ENCODE peak calls at places on chromosomes 3 and 15, in seven cellular contexts. V is left cardiac atrium; Y is heart right ventricle; R is stimulated activated CD4-positive, alpha-beta T cell treated with anti-CD3 and anti-CD28 coated beads, TNF-alpha, amount 100 ng/mL, for 4 hours; D is GM12864; A is B cell; S is mesendoderm. H is an unnamed sample.

GRCh38 chr15:96321422-96322391 is 8.8 kb upstream of the NR2F2 start:
- DNase-seq in D (no peak), Y (peak; percentile 23), R (no peak), S (peak; percentile 21), A (no peak), V (peak; percentile 46), H (no peak)

GRCh38 chr3:66418432-66419052 is 82.3 kb downstream of the LRIG1 start:
- DNase-seq in S (no peak), R (no peak), Y (no peak), A (no peak), D (no peak), V (peak; percentile 55), H (no peak)

GRCh38 chr3:186990878-186991308 is 60.6 kb downstream of the ST6GAL1 start:
- DNase-seq in A (no peak), V (no peak), R (no peak), S (no peak), Y (no peak), D (no peak), H (no peak)

GRCh38 chr3:29279276-29279675 is 1.6 kb upstream of the RBMS3 start:
- DNase-seq in D (no peak), A (no peak), S (no peak), Y (no peak), V (no peak), R (no peak), H (no peak)

GRCh38 chr3:57918123-57918837 is 89.9 kb upstream of the FLNB start:
- DNase-seq in R (no peak), S (no peak), Y (no peak), D (no peak), V (no peak), A (no peak), H (no peak)

GRCh38 chr15:67063689-67064606 is 1.5 kb upstream of the SMAD3 start:
- DNase-seq in A (no peak), V (peak; percentile 53), R (no peak), Y (no peak), S (peak; percentile 99), D (no peak), H (no peak)

GRCh38 chr3:167876603-167877325 is 141.2 kb downstream of the SERPINI1 start:
- DNase-seq in A (no peak), V (no peak), R (no peak), D (no peak), S (peak; percentile 36), Y (peak; percentile 26), H (no peak)

GRCh38 chr3:49630784-49631183 is 43.4 kb upstream of the APEH start:
- DNase-seq in V (no peak), R (no peak), Y (no peak), S (no peak), D (no peak), A (no peak), H (no peak)

GRCh38 chr3:133882986-133883586 is 12.6 kb downstream of the RAB6B start:
- DNase-seq in Y (no peak), A (no peak), S (no peak), V (no peak), D (no peak), R (no peak), H (no peak)

GRCh38 chr15:39735120-39735717 is 47.4 kb downstream of the FSIP1 start:
- DNase-seq in R (no peak), A (no peak), D (no peak), Y (no peak), S (no peak), V (no peak), H (no peak)

GRCh38 chr15:78051622-78052405 is 25.7 kb downstream of the TBC1D2B start:
- DNase-seq in R (no peak), Y (peak; percentile 57), A (no peak), V (no peak), S (peak; percentile 47), D (no peak), H (no peak)

GRCh38 chr15:55322452-55322851 is 3.4 kb downstream of the PIGB start:
- DNase-seq in S (no peak), V (no peak), R (no peak), A (no peak), D (no peak), Y (no peak), H (no peak)

GRCh38 chr3:179768080-179768479 is 115.2 kb downstream of the USP13 start:
- DNase-seq in D (no peak), Y (no peak), S (peak; percentile 80), A (no peak), R (no peak), V (no peak), H (no peak)

GRCh38 chr3:114756506-114757279 is 390.4 kb downstream of the ZBTB20 start:
- DNase-seq in S (no peak), A (no peak), D (peak; percentile 24), R (no peak), V (no peak), Y (peak; percentile 23), H (no peak)

GRCh38 chr3:130969621-130970020 is 57.0 kb downstream of the ASTE1 start:
- DNase-seq in A (no peak), R (no peak), V (no peak), Y (no peak), D (no peak), S (no peak), H (no peak)

GRCh38 chr3:164526250-164526649 is 552.0 kb downstream of the SI start:
- DNase-seq in Y (no peak), S (no peak), R (no peak), A (no peak), V (no peak), D (no peak), H (no peak)

GRCh38 chr3:134885877-134886621 is 91.0 kb downstream of the EPHB1 start:
- DNase-seq in S (peak; percentile 56), R (no peak), A (no peak), D (peak; percentile 39), Y (no peak), V (no peak), H (no peak)

GRCh38 chr3:46619845-46620778 is 7.8 kb downstream of the FAM240A start:
- DNase-seq in V (no peak), S (peak; percentile 79), R (no peak), D (no peak), Y (no peak), A (no peak), H (no peak)

GRCh38 chr3:72036899-72037298 is 252.0 kb upstream of the PROK2 start:
- DNase-seq in A (no peak), D (no peak), V (no peak), S (no peak), Y (no peak), R (no peak), H (no peak)

GRCh38 chr3:124572851-124573405 is 157.3 kb upstream of the UMPS start:
- DNase-seq in R (no peak), V (no peak), A (no peak), S (no peak), D (no peak), Y (no peak), H (no peak)

GRCh38 chr3:20054549-20054987 is 14.3 kb downstream of the KAT2B start:
- DNase-seq in A (peak; percentile 68), D (no peak), Y (peak; percentile 65), R (peak; percentile 49), S (no peak), V (peak; percentile 43), H (peak; percentile 59)

GRCh38 chr3:129016725-129017530 is 15.8 kb downstream of the EFCC1 start:
- DNase-seq in Y (peak; percentile 83), V (peak; percentile 79), R (no peak), S (no peak), D (peak; percentile 43), A (peak; percentile 80), H (no peak)

GRCh38 chr3:110126065-110126464 is 788.7 kb upstream of the DPPA4 start:
- DNase-seq in D (no peak), V (no peak), A (no peak), Y (no peak), S (no peak), R (no peak), H (no peak)

GRCh38 chr3:86733257-86733656 is 257.7 kb downstream of the VGLL3 start:
- DNase-seq in V (peak; percentile 9), S (no peak), Y (no peak), R (no peak), A (no peak), D (no peak), H (no peak)

GRCh38 chr3:19022546-19022945 is 125.8 kb upstream of the KCNH8 start:
- DNase-seq in A (no peak), V (no peak), Y (no peak), S (no peak), D (no peak), R (no peak), H (no peak)

GRCh38 chr3:151085889-151086483 is 522 bp downstream of the MED12L start:
- DNase-seq in S (peak; percentile 74), D (no peak), R (no peak), A (no peak), V (peak; percentile 19), Y (peak; percentile 5), H (no peak)

GRCh38 chr3:26118165-26118564 is 328.3 kb downstream of the OXSM start:
- DNase-seq in A (no peak), S (peak; percentile 86), D (peak; percentile 4), R (no peak), V (no peak), Y (no peak), H (no peak)

GRCh38 chr3:58898513-58898912 is 151.3 kb downstream of the CFAP20DC start:
- DNase-seq in V (no peak), Y (no peak), D (no peak), R (no peak), A (no peak), S (no peak), H (no peak)

GRCh38 chr3:1987983-1988382 is 110.7 kb upstream of the CNTN4 start:
- DNase-seq in S (peak; percentile 69), D (no peak), R (no peak), Y (no peak), V (no peak), A (no peak), H (no peak)

GRCh38 chr3:124772081-124772831 is 42.0 kb downstream of the UMPS start:
- DNase-seq in S (no peak), Y (peak; percentile 70), D (no peak), A (no peak), V (peak; percentile 73), R (no peak), H (no peak)

GRCh38 chr3:48015451-48016182 is 599 bp downstream of the MAP4 start:
- DNase-seq in V (no peak), D (no peak), Y (no peak), R (no peak), S (no peak), A (no peak), H (no peak)

GRCh38 chr3:151871639-151872468 is 1.6 kb upstream of the SUCNR1 start:
- DNase-seq in V (no peak), S (no peak), A (peak; percentile 39), D (peak; percentile 36), Y (peak; percentile 17), R (no peak), H (no peak)

GRCh38 chr3:169430687-169431404 is 232.7 kb downstream of the MECOM start:
- DNase-seq in R (no peak), A (no peak), Y (peak; percentile 38), S (peak; percentile 8), V (peak; percentile 47), D (no peak), H (no peak)

GRCh38 chr3:9623148-9623547 is 26.2 kb upstream of the MTMR14 start:
- DNase-seq in D (no peak), A (no peak), R (no peak), S (no peak), Y (no peak), V (no peak), H (no peak)

GRCh38 chr3:53502737-53503136 is 8.3 kb downstream of the CACNA1D start:
- DNase-seq in V (no peak), R (no peak), A (no peak), D (no peak), S (no peak), Y (no peak), H (no peak)

GRCh38 chr3:49671291-49672288 is 2.6 kb upstream of the APEH start:
- DNase-seq in V (peak; percentile 65), Y (peak; percentile 53), A (peak; percentile 51), D (no peak), R (peak; percentile 60), S (peak; percentile 87), H (peak; percentile 61)

GRCh38 chr3:112304611-112305010 is 10.6 kb upstream of the SLC9C1 start:
- DNase-seq in R (no peak), V (no peak), A (no peak), S (peak; percentile 40), D (no peak), Y (no peak), H (no peak)